ENCODE peak calls at places on chromosome 7, in nine cellular contexts. Q is right lobe of liver; S is left cardiac atrium; I is HL-60; K is activated effector memory CD4-positive, alpha-beta T cell treated with anti-CD3 and anti-CD28 coated beads, Interleukin-2, amount 50 U/mL, for 16 hours; V is dorsolateral prefrontal cortex; X is CD8-positive, alpha-beta T cell; J is skeletal muscle cell; T is endothelial cell of umbilical vein. E is an unnamed sample.

GRCh38 chr7:42678315-42678714 is 233.6 kb downstream of the C7orf25 start:
- DNase-seq in Q (no peak), S (no peak), I (no peak), K (no peak), V (no peak), X (no peak), J (peak), T (no peak), E (no peak)

GRCh38 chr7:76262683-76263402 is 39.6 kb upstream of the HSPB1 start:
- DNase-seq in Q (no peak), S (peak), I (peak), K (no peak), V (peak), X (no peak), J (peak), T (peak), E (peak)

GRCh38 chr7:140640060-140640611 is 477 bp downstream of the DENND2A start:
- DNase-seq in Q (peak), S (peak), I (no peak), K (peak), V (no peak), X (no peak), J (no peak), T (no peak), E (no peak)

GRCh38 chr7:39969431-39969830 is 19.4 kb downstream of the CDK13 start:
- DNase-seq in Q (no peak), S (no peak), I (no peak), K (no peak), V (no peak), X (no peak), J (no peak), T (no peak), E (no peak)

GRCh38 chr7:75756340-75757297 is 15.4 kb downstream of the CCL26 start:
- DNase-seq in Q (no peak), S (no peak), I (peak), K (no peak), V (no peak), X (no peak), J (no peak), T (peak), E (no peak)

GRCh38 chr7:1531263-1531978 is 919 bp downstream of the MAFK start:
- DNase-seq in Q (peak), S (peak), I (peak), K (peak), V (no peak), X (no peak), J (no peak), T (peak), E (no peak)

GRCh38 chr7:140674899-140675701 is 2.4 kb downstream of the ADCK2 start:
- DNase-seq in Q (no peak), S (no peak), I (peak), K (peak), V (peak), X (no peak), J (peak), T (peak), E (peak)

GRCh38 chr7:4856336-4857056 is 5.3 kb downstream of the PAPOLB start:
- DNase-seq in Q (no peak), S (no peak), I (no peak), K (no peak), V (no peak), X (no peak), J (no peak), T (no peak), E (no peak)

GRCh38 chr7:33903770-33904679 is 1.3 kb upstream of the BMPER start:
- DNase-seq in Q (no peak), S (peak), I (no peak), K (no peak), V (peak), X (no peak), J (no peak), T (peak), E (peak)

GRCh38 chr7:90660819-90661218 is 64.7 kb downstream of the CDK14 start:
- DNase-seq in Q (no peak), S (no peak), I (no peak), K (no peak), V (no peak), X (no peak), J (no peak), T (no peak), E (no peak)

GRCh38 chr7:461453-462172 is 58.0 kb downstream of the PDGFA start:
- DNase-seq in Q (peak), S (no peak), I (no peak), K (no peak), V (no peak), X (no peak), J (no peak), T (peak), E (no peak)

GRCh38 chr7:84060760-84061261 is 133.8 kb downstream of the SEMA3A start:
- DNase-seq in Q (no peak), S (no peak), I (no peak), K (no peak), V (no peak), X (no peak), J (no peak), T (peak), E (no peak)

GRCh38 chr7:116342125-116342524 is 131.8 kb downstream of the TES start:
- DNase-seq in Q (no peak), S (no peak), I (no peak), K (no peak), V (no peak), X (no peak), J (no peak), T (peak), E (no peak)

GRCh38 chr7:101315336-101315735 is 6.3 kb downstream of the IFT22 start:
- DNase-seq in Q (no peak), S (no peak), I (peak), K (peak), V (peak), X (peak), J (peak), T (peak), E (no peak)

GRCh38 chr7:41698114-41698513 is 4.8 kb downstream of the INHBA start:
- DNase-seq in Q (no peak), S (no peak), I (no peak), K (no peak), V (no peak), X (no peak), J (no peak), T (peak), E (no peak)

GRCh38 chr7:25512051-25512450 is 283.8 kb upstream of the NPVF start:
- DNase-seq in Q (no peak), S (no peak), I (no peak), K (no peak), V (no peak), X (no peak), J (no peak), T (no peak), E (no peak)

GRCh38 chr7:143322646-143323343 is 6.9 kb downstream of the CLCN1 start:
- DNase-seq in Q (no peak), S (peak), I (no peak), K (no peak), V (no peak), X (no peak), J (no peak), T (peak), E (no peak)

GRCh38 chr7:95045236-95045923 is 138.0 kb downstream of the PPP1R9A start:
- DNase-seq in Q (no peak), S (no peak), I (peak), K (no peak), V (peak), X (no peak), J (no peak), T (peak), E (no peak)

GRCh38 chr7:37198906-37199485 is 249.7 kb downstream of the ELMO1 start:
- DNase-seq in Q (peak), S (peak), I (peak), K (peak), V (peak), X (peak), J (peak), T (peak), E (peak)

GRCh38 chr7:117830422-117830954 is 42.8 kb downstream of the CTTNBP2 start:
- DNase-seq in Q (no peak), S (no peak), I (no peak), K (no peak), V (no peak), X (no peak), J (no peak), T (no peak), E (no peak)

GRCh38 chr7:69837387-69838068 is 239.3 kb downstream of the AUTS2 start:
- DNase-seq in Q (no peak), S (no peak), I (no peak), K (no peak), V (no peak), X (no peak), J (peak), T (no peak), E (no peak)

GRCh38 chr7:36794689-36795088 is 70.4 kb upstream of the AOAH start:
- DNase-seq in Q (no peak), S (no peak), I (no peak), K (no peak), V (no peak), X (no peak), J (no peak), T (no peak), E (no peak)

E was measured in occipital lobe.